ENCODE peak calls at places on chromosomes 1 and 21, in six cellular contexts. R, S, C, G, B and V are unnamed samples.

GRCh38 chr1:225474986-225475820 is 47.4 kb upstream of the LBR start:
- DNase-seq in R (peak; percentile 58), S (peak; percentile 58), C (peak; percentile 47), G (peak; percentile 74), B (no peak), V (peak; percentile 86)

GRCh38 chr1:17561561-17561985 is 22.1 kb downstream of the ARHGEF10L start:
- DNase-seq in R (no peak), S (no peak), C (no peak), G (peak; percentile 63), B (no peak), V (peak; percentile 86)

GRCh38 chr1:16088996-16089395 is 15.5 kb upstream of the FAM131C start:
- DNase-seq in R (no peak), S (no peak), C (no peak), G (no peak), B (no peak), V (peak; percentile 97)

GRCh38 chr1:113429461-113430153 is 39.3 kb downstream of the MAGI3 start:
- DNase-seq in R (no peak), S (no peak), C (no peak), G (peak; percentile 63), B (no peak), V (no peak)

GRCh38 chr1:161069731-161070270 is at the start of gene ARHGAP30:
- DNase-seq in R (peak; percentile 72), S (peak; percentile 76), C (peak; percentile 74), G (peak; percentile 60), B (no peak), V (no peak)

GRCh38 chr1:62341120-62341519 is 21.9 kb upstream of the KANK4 start:
- DNase-seq in R (no peak), S (no peak), C (no peak), G (no peak), B (no peak), V (no peak)

GRCh38 chr1:23624440-23624839 is 65.1 kb upstream of the ID3 start:
- DNase-seq in R (no peak), S (no peak), C (no peak), G (no peak), B (no peak), V (no peak)

GRCh38 chr1:38312753-38313152 is 266.2 kb upstream of the POU3F1 start:
- DNase-seq in R (no peak), S (no peak), C (no peak), G (no peak), B (no peak), V (no peak)

GRCh38 chr21:42466700-42467612 is 29.1 kb downstream of the RSPH1 start:
- DNase-seq in R (peak; percentile 52), S (no peak), C (peak; percentile 54), G (no peak), B (peak; percentile 37), V (peak; percentile 60)

GRCh38 chr1:7224081-7224534 is 438.9 kb downstream of the CAMTA1 start:
- DNase-seq in R (peak; percentile 5), S (no peak), C (no peak), G (no peak), B (no peak), V (no peak)

GRCh38 chr1:103063911-103064310 is 44.4 kb downstream of the COL11A1 start:
- DNase-seq in R (no peak), S (no peak), C (no peak), G (no peak), B (no peak), V (no peak)

GRCh38 chr1:222928212-222928611 is 113.4 kb downstream of the DISP1 start:
- DNase-seq in R (peak; percentile 26), S (no peak), C (peak; percentile 50), G (peak; percentile 73), B (no peak), V (no peak)

GRCh38 chr1:16212251-16212961 is at the start of gene ARHGEF19:
- DNase-seq in R (peak; percentile 55), S (no peak), C (peak; percentile 49), G (peak; percentile 80), B (peak; percentile 75), V (peak; percentile 71)

GRCh38 chr21:16072692-16073091 is 342.9 kb downstream of the USP25 start:
- DNase-seq in R (no peak), S (no peak), C (no peak), G (no peak), B (no peak), V (no peak)

GRCh38 chr1:40314721-40315238 is 2.3 kb downstream of the COL9A2 start:
- DNase-seq in R (no peak), S (no peak), C (no peak), G (no peak), B (no peak), V (no peak)

GRCh38 chr1:178091986-178092745 is 1.7 kb upstream of the RASAL2 start:
- DNase-seq in R (no peak), S (no peak), C (no peak), G (no peak), B (no peak), V (no peak)

GRCh38 chr1:3907621-3908165 is 7.6 kb upstream of the C1orf174 start:
- DNase-seq in R (no peak), S (no peak), C (no peak), G (no peak), B (no peak), V (no peak)
- H3K4me1 ChIP-seq in R (no peaks in the 10 kb centered on the region), S (peaks cover 25% of the 10 kb centered on the region), C (peaks cover 7% of the 10 kb centered on the region), G (peaks cover 19% of the 10 kb centered on the region), B (peaks cover 4% of the 10 kb centered on the region), V (no peaks in the 10 kb centered on the region)

DNA sequence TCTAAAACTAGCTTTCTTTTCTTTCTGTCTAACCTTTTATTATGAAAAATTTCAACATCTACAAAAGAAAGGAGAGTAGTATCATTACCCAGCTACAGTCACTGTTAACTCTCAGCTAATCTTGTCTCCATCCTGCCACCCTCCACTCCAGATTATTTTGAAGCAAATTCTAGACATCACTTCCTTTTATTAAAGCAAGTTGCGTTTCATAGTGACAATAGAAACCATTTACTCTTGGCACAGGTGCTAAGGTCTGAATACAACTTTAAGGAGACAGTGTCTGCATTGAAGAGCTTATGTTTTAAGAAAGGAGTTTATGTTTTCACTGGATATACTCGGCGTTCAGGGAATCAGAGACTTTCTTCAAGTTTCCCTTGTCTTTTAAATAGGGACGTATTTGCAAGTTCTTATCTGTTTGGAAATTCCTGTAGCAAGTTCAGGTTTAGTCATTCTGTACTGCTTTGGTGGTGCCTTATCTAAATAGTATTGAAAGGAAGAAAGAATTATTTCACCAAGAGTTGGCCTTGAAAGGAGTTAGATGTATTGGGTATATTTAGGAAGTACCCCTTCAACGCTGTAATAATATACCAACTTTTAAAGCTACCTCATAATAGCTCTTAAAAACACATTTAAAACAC is 42.7 kb downstream of the ITSN1 start:
- DNase-seq in R (no peak), S (no peak), C (no peak), G (no peak), B (no peak), V (no peak)
- H3K4me1 ChIP-seq in R (no peaks in the 10 kb centered on the region), S (no peaks in the 10 kb centered on the region), C (no peaks in the 10 kb centered on the region), G (peaks cover 70% of the 10 kb centered on the region), B (no peaks in the 10 kb centered on the region), V (peaks cover 53% of the 10 kb centered on the region)

DNA sequence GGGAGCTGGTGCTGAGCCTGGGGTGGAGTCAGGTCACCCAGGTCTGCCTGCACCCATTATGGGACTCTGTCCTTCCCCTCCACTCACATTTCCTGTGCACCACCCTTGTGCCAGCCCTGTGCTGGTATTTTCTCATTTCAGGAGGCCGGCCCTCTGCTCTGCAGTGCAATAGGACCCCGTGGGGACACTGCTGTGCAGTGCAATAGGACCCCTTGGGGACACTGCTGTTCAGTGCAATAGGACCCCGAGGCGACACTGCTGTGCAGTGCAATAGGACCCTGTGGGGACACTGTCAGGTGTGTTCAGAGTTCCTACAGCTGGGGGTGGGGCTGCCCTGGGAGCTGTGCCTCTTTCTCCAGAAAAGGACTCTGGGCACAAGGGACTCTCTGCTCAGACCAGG is 36.2 kb upstream of the DMBX1 start:
- DNase-seq in R (no peak), S (no peak), C (no peak), G (no peak), B (no peak), V (no peak)
- H3K4me1 ChIP-seq in R (no peaks in the 10 kb centered on the region), S (no peaks in the 10 kb centered on the region), C (peaks cover 2% of the 10 kb centered on the region), G (peaks cover 4% of the 10 kb centered on the region), B (no peaks in the 10 kb centered on the region), V (no peaks in the 10 kb centered on the region)

DNA sequence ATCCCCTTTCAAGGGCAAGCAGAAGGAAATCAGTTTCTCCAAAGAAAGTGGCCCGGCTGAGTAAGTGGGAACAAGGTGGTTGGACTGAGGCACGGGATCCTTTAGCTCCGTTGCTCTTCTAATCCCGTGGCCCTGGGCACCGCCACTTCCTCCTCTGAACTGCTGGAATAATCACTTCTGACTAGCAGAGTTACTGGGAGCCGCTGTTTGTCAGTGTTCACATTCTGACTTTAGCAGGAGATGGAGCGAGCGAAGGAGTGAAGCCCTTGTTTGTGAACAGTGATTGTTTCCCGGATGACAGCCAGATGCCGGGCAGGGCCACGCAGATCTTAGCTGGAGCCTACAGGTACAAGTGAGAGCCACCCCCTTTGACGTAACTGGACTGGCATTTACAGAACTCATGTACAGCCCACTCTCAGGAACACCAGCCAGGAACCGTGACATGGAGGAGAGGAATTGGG is 1.3 kb upstream of the ZNF496 start:
- DNase-seq in R (peak; percentile 45), S (no peak), C (peak; percentile 59), G (peak; percentile 38), B (no peak), V (no peak)
- H3K4me1 ChIP-seq in R (peaks cover 16% of the 10 kb centered on the region), S (peaks cover 41% of the 10 kb centered on the region), C (peaks cover 15% of the 10 kb centered on the region), G (peaks cover 48% of the 10 kb centered on the region), B (peaks cover 7% of the 10 kb centered on the region), V (peaks cover 4% of the 10 kb centered on the region)